ENCODE peak calls at places on chromosomes 11 and 22, in four cellular contexts. One of them, this sample, is unnamed.
A peak's percentile ranks its signal among the peaks of the same experiment; 100 is the strongest.

GRCh38 chr22:31650391-31650790 is 11.6 kb downstream of the PISD start:
- DNase-seq in adrenal gland: no peak
- DNase-seq in colonic mucosa: no peak
- DNase-seq in CD8-positive, alpha-beta memory T cell: no peak
- DNase-seq in this sample: no peak

GRCh38 chr11:63448646-63449045 is 42.3 kb downstream of the PLAAT5 start:
- DNase-seq in colonic mucosa: no peak
- DNase-seq in CD8-positive, alpha-beta memory T cell: no peak
- DNase-seq in adrenal gland: no peak
- DNase-seq in this sample: no peak

GRCh38 chr11:13215157-13215556 is 62.4 kb upstream of the BMAL1 start:
- DNase-seq in CD8-positive, alpha-beta memory T cell: no peak
- DNase-seq in colonic mucosa: no peak
- DNase-seq in adrenal gland: no peak
- DNase-seq in this sample: no peak

GRCh38 chr11:59112494-59112893 is 5.5 kb downstream of the FAM111B start:
- DNase-seq in CD8-positive, alpha-beta memory T cell: no peak
- DNase-seq in colonic mucosa: no peak
- DNase-seq in adrenal gland: no peak
- DNase-seq in this sample: no peak

GRCh38 chr11:110430267-110431211 is 791 bp downstream of the FDX1 start:
- DNase-seq in CD8-positive, alpha-beta memory T cell: no peak
- DNase-seq in adrenal gland: no peak
- DNase-seq in colonic mucosa: peak; percentile 75
- DNase-seq in this sample: peak; percentile 87

GRCh38 chr11:77776455-77776854 is 44.1 kb downstream of the RSF1 start:
- DNase-seq in CD8-positive, alpha-beta memory T cell: no peak
- DNase-seq in adrenal gland: no peak
- DNase-seq in colonic mucosa: no peak
- DNase-seq in this sample: no peak

GRCh38 chr22:42820075-42820763 is 36.9 kb downstream of the ARFGAP3 start:
- DNase-seq in adrenal gland: no peak
- DNase-seq in CD8-positive, alpha-beta memory T cell: no peak
- DNase-seq in colonic mucosa: no peak
- DNase-seq in this sample: peak; percentile 16

GRCh38 chr11:15967966-15968365 is 388.4 kb downstream of the SOX6 start:
- DNase-seq in adrenal gland: no peak
- DNase-seq in colonic mucosa: no peak
- DNase-seq in CD8-positive, alpha-beta memory T cell: no peak
- DNase-seq in this sample: peak; percentile 19

GRCh38 chr11:125153837-125154236 is 10.7 kb upstream of the PKNOX2 start:
- DNase-seq in colonic mucosa: no peak
- DNase-seq in adrenal gland: no peak
- DNase-seq in CD8-positive, alpha-beta memory T cell: no peak
- DNase-seq in this sample: no peak

GRCh38 chr11:37282367-37282766 is 684.3 kb upstream of the RAG2 start:
- DNase-seq in CD8-positive, alpha-beta memory T cell: no peak
- DNase-seq in colonic mucosa: no peak
- DNase-seq in adrenal gland: no peak
- DNase-seq in this sample: no peak

GRCh38 chr11:109806205-109806604 is 287.0 kb upstream of the ZC3H12C start:
- DNase-seq in CD8-positive, alpha-beta memory T cell: no peak
- DNase-seq in adrenal gland: no peak
- DNase-seq in colonic mucosa: no peak
- DNase-seq in this sample: no peak

GRCh38 chr11:99325807-99326206 is 305.1 kb downstream of the CNTN5 start:
- DNase-seq in colonic mucosa: no peak
- DNase-seq in adrenal gland: no peak
- DNase-seq in CD8-positive, alpha-beta memory T cell: no peak
- DNase-seq in this sample: no peak

GRCh38 chr11:125075900-125076317 is 12.8 kb downstream of the SLC37A2 start:
- DNase-seq in CD8-positive, alpha-beta memory T cell: no peak
- DNase-seq in adrenal gland: peak; percentile 66
- DNase-seq in colonic mucosa: no peak
- DNase-seq in this sample: no peak

GRCh38 chr22:46007848-46008261 is 30.9 kb upstream of the WNT7B start:
- DNase-seq in adrenal gland: no peak
- DNase-seq in colonic mucosa: no peak
- DNase-seq in CD8-positive, alpha-beta memory T cell: no peak
- DNase-seq in this sample: no peak

GRCh38 chr11:60927061-60927592 is 2.9 kb downstream of the TMEM132A start:
- DNase-seq in CD8-positive, alpha-beta memory T cell: no peak
- DNase-seq in colonic mucosa: no peak
- DNase-seq in adrenal gland: no peak
- DNase-seq in this sample: no peak

GRCh38 chr22:43378011-43378704 is 33.7 kb upstream of the MPPED1 start:
- DNase-seq in CD8-positive, alpha-beta memory T cell: no peak
- DNase-seq in adrenal gland: no peak
- DNase-seq in colonic mucosa: peak; percentile 34
- DNase-seq in this sample: peak; percentile 32

GRCh38 chr22:36409911-36410756 is 22.4 kb upstream of the MYH9 start:
- DNase-seq in CD8-positive, alpha-beta memory T cell: peak; percentile 86
- DNase-seq in adrenal gland: peak; percentile 91
- DNase-seq in colonic mucosa: peak; percentile 96
- DNase-seq in this sample: peak; percentile 99

GRCh38 chr11:70674605-70675004 is 276.3 kb downstream of the CTTN start:
- DNase-seq in adrenal gland: no peak
- DNase-seq in colonic mucosa: no peak
- DNase-seq in CD8-positive, alpha-beta memory T cell: no peak
- DNase-seq in this sample: no peak

GRCh38 chr11:70671083-70671482 is 272.8 kb downstream of the CTTN start:
- DNase-seq in CD8-positive, alpha-beta memory T cell: no peak
- DNase-seq in colonic mucosa: no peak
- DNase-seq in adrenal gland: no peak
- DNase-seq in this sample: no peak

GRCh38 chr11:70670684-70671034 is 272.3 kb downstream of the CTTN start:
- DNase-seq in CD8-positive, alpha-beta memory T cell: no peak
- DNase-seq in colonic mucosa: no peak
- DNase-seq in adrenal gland: no peak
- DNase-seq in this sample: no peak

GRCh38 chr11:70671611-70672010 is 273.3 kb downstream of the CTTN start:
- DNase-seq in CD8-positive, alpha-beta memory T cell: no peak
- DNase-seq in colonic mucosa: no peak
- DNase-seq in adrenal gland: no peak
- DNase-seq in this sample: no peak

DNA sequence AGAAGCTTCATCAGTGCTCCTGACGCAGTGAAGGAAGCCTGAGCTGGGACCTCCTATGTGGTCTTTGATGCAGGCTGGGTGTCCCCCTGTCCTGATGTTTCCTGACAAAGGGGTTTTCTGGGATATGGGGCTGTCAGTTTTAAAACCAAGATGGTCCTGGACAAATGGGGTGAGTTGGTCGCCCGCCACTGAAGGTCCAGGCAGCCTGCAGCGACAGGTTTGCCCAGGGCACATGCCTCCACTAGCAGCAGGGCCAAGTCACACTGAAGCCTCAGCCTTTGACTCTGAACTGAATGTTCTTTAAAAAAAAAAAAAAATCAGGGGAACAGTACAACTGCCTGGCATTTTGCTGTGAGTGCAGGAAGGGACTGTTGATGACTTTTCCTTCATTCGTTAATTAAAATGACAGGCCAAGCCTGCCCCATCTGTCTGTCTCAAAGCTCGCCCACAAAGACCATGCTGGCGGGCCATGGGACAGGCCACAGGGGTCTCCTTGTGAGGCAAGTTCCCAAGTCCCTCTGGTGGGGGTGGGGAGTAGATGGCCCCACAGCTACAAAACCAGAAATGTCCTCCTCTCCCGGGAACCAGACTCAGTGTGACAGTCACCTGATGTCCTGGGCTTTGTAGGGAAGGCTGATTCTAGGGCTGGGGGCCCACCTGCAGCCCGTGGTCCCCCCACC is 274.8 kb downstream of the CTTN start:
- DNase-seq in CD8-positive, alpha-beta memory T cell: no peak
- DNase-seq in colonic mucosa: no peak
- DNase-seq in adrenal gland: no peak
- DNase-seq in this sample: no peak
- H3K4me3 ChIP-seq in CD8-positive, alpha-beta memory T cell: no peak overlapping the region
- H3K4me3 ChIP-seq in colonic mucosa: no peak overlapping the region
- H3K4me3 ChIP-seq in adrenal gland: no peak overlapping the region
- H3K4me3 ChIP-seq in this sample: no peak overlapping the region

GRCh38 chr11:118111019-118111743 is 24.4 kb upstream of the SMIM35 start:
- DNase-seq in colonic mucosa: peak; percentile 54
- DNase-seq in adrenal gland: no peak
- DNase-seq in CD8-positive, alpha-beta memory T cell: no peak
- DNase-seq in this sample: peak; percentile 72
- H3K4me3 ChIP-seq in colonic mucosa: no peak overlapping the region
- H3K4me3 ChIP-seq in adrenal gland: no peak overlapping the region
- H3K4me3 ChIP-seq in CD8-positive, alpha-beta memory T cell: no peak overlapping the region
- H3K4me3 ChIP-seq in this sample: no peak overlapping the region

GRCh38 chr22:25223269-25223850 is 3.9 kb downstream of the CRYBB2 start:
- DNase-seq in adrenal gland: no peak
- DNase-seq in colonic mucosa: no peak
- DNase-seq in CD8-positive, alpha-beta memory T cell: no peak
- DNase-seq in this sample: no peak

GRCh38 chr22:25232301-25232700 is 12.9 kb downstream of the CRYBB2 start:
- DNase-seq in colonic mucosa: no peak
- DNase-seq in adrenal gland: no peak
- DNase-seq in CD8-positive, alpha-beta memory T cell: no peak
- DNase-seq in this sample: no peak

DNA sequence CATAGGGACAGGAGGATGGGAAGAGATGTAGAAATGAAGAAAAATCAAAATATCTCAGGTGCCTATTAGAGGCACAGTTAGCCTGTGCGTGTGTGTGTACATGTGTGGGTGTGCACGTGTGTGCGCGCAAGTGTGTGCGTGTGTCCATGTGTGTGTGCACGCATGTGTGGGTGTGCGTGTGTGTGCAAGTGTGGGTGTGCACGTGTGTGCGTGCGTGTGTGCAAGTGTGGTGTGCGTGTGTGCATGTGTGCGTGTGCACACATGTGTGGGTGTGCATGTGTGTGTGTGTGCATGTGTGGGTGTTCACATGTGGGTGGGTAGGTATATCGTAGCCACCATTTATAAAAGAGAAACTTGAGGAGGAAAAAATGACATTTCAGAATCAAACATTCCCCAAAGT is 9.4 kb downstream of the CRYBB2 start:
- DNase-seq in colonic mucosa: no peak
- DNase-seq in CD8-positive, alpha-beta memory T cell: no peak
- DNase-seq in adrenal gland: no peak
- DNase-seq in this sample: no peak
- H3K4me3 ChIP-seq in colonic mucosa: no peak overlapping the region
- H3K4me3 ChIP-seq in CD8-positive, alpha-beta memory T cell: no peak overlapping the region
- H3K4me3 ChIP-seq in adrenal gland: no peak overlapping the region
- H3K4me3 ChIP-seq in this sample: no peak overlapping the region

GRCh38 chr22:19761500-19762314 is 1.1 kb downstream of the TBX1 start:
- DNase-seq in adrenal gland: no peak
- DNase-seq in CD8-positive, alpha-beta memory T cell: no peak
- DNase-seq in colonic mucosa: no peak
- DNase-seq in this sample: no peak
- H3K4me3 ChIP-seq in adrenal gland: no peak overlapping the region
- H3K4me3 ChIP-seq in CD8-positive, alpha-beta memory T cell: no peak overlapping the region
- H3K4me3 ChIP-seq in colonic mucosa: no peak overlapping the region
- H3K4me3 ChIP-seq in this sample: no peak overlapping the region

DNA sequence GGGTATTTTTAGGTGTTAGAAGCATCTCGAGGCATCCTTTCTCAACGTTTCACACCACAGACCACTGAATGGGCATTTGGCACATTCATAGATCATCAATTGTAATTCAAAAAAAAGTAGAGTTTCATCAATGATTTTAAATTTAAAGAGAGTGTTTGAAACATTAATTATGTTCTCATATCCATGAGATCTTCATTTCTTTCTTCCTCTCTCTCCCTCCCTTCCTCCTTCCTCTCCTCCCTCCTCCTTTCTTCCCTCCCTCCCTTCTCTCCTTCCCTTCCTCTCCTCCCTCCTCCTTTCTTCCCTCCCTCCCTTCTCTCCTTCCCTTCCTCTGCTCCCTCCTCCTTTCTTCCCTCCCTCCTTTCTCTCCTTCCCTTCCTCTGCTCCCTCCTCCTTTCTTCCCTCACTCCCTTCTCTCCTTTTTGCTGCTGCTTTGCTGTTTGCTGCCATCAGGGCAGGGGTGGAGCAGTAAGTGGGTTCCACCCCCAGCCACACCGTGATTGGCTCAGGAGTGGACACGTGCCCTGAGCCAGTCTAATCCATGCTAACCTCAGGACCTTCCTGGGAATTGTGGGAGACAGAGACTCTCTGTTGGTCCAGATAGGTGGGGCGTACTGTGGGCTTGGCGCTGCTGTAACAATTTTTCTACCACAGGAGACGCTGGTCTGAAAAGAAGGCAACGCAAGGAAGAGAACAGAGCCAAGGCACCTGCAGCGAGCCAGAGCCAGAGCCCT is 33.8 kb upstream of the APOBEC3A start:
- DNase-seq in adrenal gland: peak; percentile 80
- DNase-seq in CD8-positive, alpha-beta memory T cell: no peak
- DNase-seq in colonic mucosa: peak; percentile 83
- DNase-seq in this sample: peak; percentile 72
- H3K4me3 ChIP-seq in adrenal gland: peak overlapping the region; percentile 14
- H3K4me3 ChIP-seq in CD8-positive, alpha-beta memory T cell: no peak overlapping the region
- H3K4me3 ChIP-seq in colonic mucosa: no peak overlapping the region
- H3K4me3 ChIP-seq in this sample: no peak overlapping the region